ENCODE peak calls at places on chromosomes 16 and 17, in four cellular contexts. One of them, this sample, is unnamed.

GRCh38 chr17:4956493-4957061 is 5.7 kb downstream of the ENO3 start:
- DNase-seq in KBM-7: no peak
- DNase-seq in stimulated activated CD4-positive, alpha-beta T cell treated with anti-CD3 and anti-CD28 coated beads, Interleukin-15, amount 100 ng/mL, for 48 hours: no peak
- DNase-seq in mucosa of descending colon: no peak
- DNase-seq in this sample: no peak

GRCh38 chr17:40472733-40473452 is 28.5 kb downstream of the TNS4 start:
- DNase-seq in KBM-7: no peak
- DNase-seq in stimulated activated CD4-positive, alpha-beta T cell treated with anti-CD3 and anti-CD28 coated beads, Interleukin-15, amount 100 ng/mL, for 48 hours: no peak
- DNase-seq in mucosa of descending colon: no peak
- DNase-seq in this sample: no peak

GRCh38 chr17:82775033-82775823 is 23.4 kb downstream of the TBCD start:
- DNase-seq in KBM-7: no peak
- DNase-seq in stimulated activated CD4-positive, alpha-beta T cell treated with anti-CD3 and anti-CD28 coated beads, Interleukin-15, amount 100 ng/mL, for 48 hours: no peak
- DNase-seq in mucosa of descending colon: peak
- DNase-seq in this sample: peak

GRCh38 chr16:27177031-27177774 is 26.1 kb upstream of the KDM8 start:
- DNase-seq in KBM-7: no peak
- DNase-seq in stimulated activated CD4-positive, alpha-beta T cell treated with anti-CD3 and anti-CD28 coated beads, Interleukin-15, amount 100 ng/mL, for 48 hours: no peak
- DNase-seq in mucosa of descending colon: no peak
- DNase-seq in this sample: no peak

GRCh38 chr17:41403409-41404023 is 6.1 kb upstream of the KRT31 start:
- DNase-seq in KBM-7: no peak
- DNase-seq in stimulated activated CD4-positive, alpha-beta T cell treated with anti-CD3 and anti-CD28 coated beads, Interleukin-15, amount 100 ng/mL, for 48 hours: no peak
- DNase-seq in mucosa of descending colon: no peak
- DNase-seq in this sample: no peak

GRCh38 chr17:44111777-44112176 is 11.7 kb downstream of the HDAC5 start:
- DNase-seq in KBM-7: no peak
- DNase-seq in stimulated activated CD4-positive, alpha-beta T cell treated with anti-CD3 and anti-CD28 coated beads, Interleukin-15, amount 100 ng/mL, for 48 hours: no peak
- DNase-seq in mucosa of descending colon: no peak
- DNase-seq in this sample: no peak

GRCh38 chr17:41278176-41278955 is 2.9 kb downstream of the KRTAP9-7 start:
- DNase-seq in KBM-7: no peak
- DNase-seq in stimulated activated CD4-positive, alpha-beta T cell treated with anti-CD3 and anti-CD28 coated beads, Interleukin-15, amount 100 ng/mL, for 48 hours: no peak
- DNase-seq in mucosa of descending colon: no peak
- DNase-seq in this sample: no peak

GRCh38 chr17:82270651-82271050 is 2.8 kb downstream of the CSNK1D start:
- DNase-seq in KBM-7: no peak
- DNase-seq in stimulated activated CD4-positive, alpha-beta T cell treated with anti-CD3 and anti-CD28 coated beads, Interleukin-15, amount 100 ng/mL, for 48 hours: no peak
- DNase-seq in mucosa of descending colon: peak
- DNase-seq in this sample: no peak

GRCh38 chr17:43935204-43935925 is 6.9 kb downstream of the PPY start:
- DNase-seq in KBM-7: no peak
- DNase-seq in stimulated activated CD4-positive, alpha-beta T cell treated with anti-CD3 and anti-CD28 coated beads, Interleukin-15, amount 100 ng/mL, for 48 hours: no peak
- DNase-seq in mucosa of descending colon: no peak
- DNase-seq in this sample: no peak

GRCh38 chr16:11880047-11880446 is 28.7 kb upstream of the RSL1D1 start:
- DNase-seq in KBM-7: peak
- DNase-seq in stimulated activated CD4-positive, alpha-beta T cell treated with anti-CD3 and anti-CD28 coated beads, Interleukin-15, amount 100 ng/mL, for 48 hours: no peak
- DNase-seq in mucosa of descending colon: no peak
- DNase-seq in this sample: no peak

GRCh38 chr17:47694018-47694817 is at the start of gene TBKBP1:
- DNase-seq in KBM-7: peak
- DNase-seq in stimulated activated CD4-positive, alpha-beta T cell treated with anti-CD3 and anti-CD28 coated beads, Interleukin-15, amount 100 ng/mL, for 48 hours: no peak
- DNase-seq in mucosa of descending colon: peak
- DNase-seq in this sample: peak

GRCh38 chr16:57513371-57514102 is 22.8 kb downstream of the CCDC102A start:
- DNase-seq in KBM-7: no peak
- DNase-seq in stimulated activated CD4-positive, alpha-beta T cell treated with anti-CD3 and anti-CD28 coated beads, Interleukin-15, amount 100 ng/mL, for 48 hours: no peak
- DNase-seq in mucosa of descending colon: peak
- DNase-seq in this sample: peak

GRCh38 chr17:37672545-37673078 is 29.4 kb upstream of the DDX52 start:
- DNase-seq in KBM-7: no peak
- DNase-seq in stimulated activated CD4-positive, alpha-beta T cell treated with anti-CD3 and anti-CD28 coated beads, Interleukin-15, amount 100 ng/mL, for 48 hours: no peak
- DNase-seq in mucosa of descending colon: no peak
- DNase-seq in this sample: no peak

GRCh38 chr17:64095144-64095882 is 34.6 kb downstream of the ERN1 start:
- DNase-seq in KBM-7: no peak
- DNase-seq in stimulated activated CD4-positive, alpha-beta T cell treated with anti-CD3 and anti-CD28 coated beads, Interleukin-15, amount 100 ng/mL, for 48 hours: no peak
- DNase-seq in mucosa of descending colon: no peak
- DNase-seq in this sample: peak

GRCh38 chr17:15456972-15457722 is 10.3 kb downstream of the CDRT4 start:
- DNase-seq in KBM-7: no peak
- DNase-seq in stimulated activated CD4-positive, alpha-beta T cell treated with anti-CD3 and anti-CD28 coated beads, Interleukin-15, amount 100 ng/mL, for 48 hours: no peak
- DNase-seq in mucosa of descending colon: no peak
- DNase-seq in this sample: no peak

GRCh38 chr16:86044241-86044671 is 145.3 kb downstream of the IRF8 start:
- DNase-seq in KBM-7: peak
- DNase-seq in stimulated activated CD4-positive, alpha-beta T cell treated with anti-CD3 and anti-CD28 coated beads, Interleukin-15, amount 100 ng/mL, for 48 hours: peak
- DNase-seq in mucosa of descending colon: no peak
- DNase-seq in this sample: no peak

GRCh38 chr16:7921360-7921759 is 588.7 kb downstream of the RBFOX1 start:
- DNase-seq in KBM-7: no peak
- DNase-seq in stimulated activated CD4-positive, alpha-beta T cell treated with anti-CD3 and anti-CD28 coated beads, Interleukin-15, amount 100 ng/mL, for 48 hours: no peak
- DNase-seq in mucosa of descending colon: no peak
- DNase-seq in this sample: no peak

GRCh38 chr17:82242977-82243647 is 14.3 kb downstream of the SLC16A3 start:
- DNase-seq in KBM-7: no peak
- DNase-seq in stimulated activated CD4-positive, alpha-beta T cell treated with anti-CD3 and anti-CD28 coated beads, Interleukin-15, amount 100 ng/mL, for 48 hours: no peak
- DNase-seq in mucosa of descending colon: peak
- DNase-seq in this sample: peak

GRCh38 chr17:21249086-21249795 is 4.0 kb downstream of the NATD1 start:
- DNase-seq in KBM-7: no peak
- DNase-seq in stimulated activated CD4-positive, alpha-beta T cell treated with anti-CD3 and anti-CD28 coated beads, Interleukin-15, amount 100 ng/mL, for 48 hours: no peak
- DNase-seq in mucosa of descending colon: no peak
- DNase-seq in this sample: no peak

GRCh38 chr17:34673995-34674900 is 94.9 kb downstream of the TMEM132E start:
- DNase-seq in KBM-7: no peak
- DNase-seq in stimulated activated CD4-positive, alpha-beta T cell treated with anti-CD3 and anti-CD28 coated beads, Interleukin-15, amount 100 ng/mL, for 48 hours: no peak
- DNase-seq in mucosa of descending colon: no peak
- DNase-seq in this sample: no peak

GRCh38 chr17:41466988-41467387 is at the start of gene KRT32:
- DNase-seq in KBM-7: no peak
- DNase-seq in stimulated activated CD4-positive, alpha-beta T cell treated with anti-CD3 and anti-CD28 coated beads, Interleukin-15, amount 100 ng/mL, for 48 hours: no peak
- DNase-seq in mucosa of descending colon: no peak
- DNase-seq in this sample: no peak

GRCh38 chr16:66335704-66336329 is 30.7 kb upstream of the CDH5 start:
- DNase-seq in KBM-7: no peak
- DNase-seq in stimulated activated CD4-positive, alpha-beta T cell treated with anti-CD3 and anti-CD28 coated beads, Interleukin-15, amount 100 ng/mL, for 48 hours: no peak
- DNase-seq in mucosa of descending colon: no peak
- DNase-seq in this sample: no peak

GRCh38 chr17:29045026-29045425 is 2.1 kb downstream of the PIPOX start:
- DNase-seq in KBM-7: no peak
- DNase-seq in stimulated activated CD4-positive, alpha-beta T cell treated with anti-CD3 and anti-CD28 coated beads, Interleukin-15, amount 100 ng/mL, for 48 hours: no peak
- DNase-seq in mucosa of descending colon: no peak
- DNase-seq in this sample: no peak